ENCODE peak calls at places on chromosomes 13 and 19, in six cellular contexts. D, N, B, V, Q and P are unnamed samples.

GRCh38 chr13:32222046-32222676 is 93.0 kb downstream of the ZAR1L start:
- DNase-seq in B (no peak), Q (no peak), V (no peak), D (no peak), N (no peak), P (no peak)

GRCh38 chr19:18499055-18499775 is 22.7 kb downstream of the ELL start:
- DNase-seq in V (no peak), D (no peak), B (no peak), N (no peak), Q (no peak), P (no peak)

GRCh38 chr13:37448072-37448471 is 150.5 kb downstream of the POSTN start:
- DNase-seq in V (no peak), B (no peak), D (peak), N (no peak), Q (no peak), P (no peak)

GRCh38 chr19:51375504-51376221 is 3.2 kb upstream of the NKG7 start:
- DNase-seq in B (no peak), Q (no peak), N (no peak), V (no peak), D (no peak), P (no peak)

GRCh38 chr19:925912-926594 is at the start of gene ARID3A:
- DNase-seq in B (peak), D (no peak), Q (peak), N (no peak), V (peak), P (no peak)

GRCh38 chr13:75410207-75410606 is 71.8 kb downstream of the TBC1D4 start:
- DNase-seq in B (no peak), Q (no peak), D (no peak), V (no peak), N (no peak), P (no peak)

GRCh38 chr13:90448466-90449037 is 898.9 kb upstream of the MIR17HG start:
- DNase-seq in Q (peak), B (no peak), D (no peak), V (no peak), N (no peak), P (no peak)

GRCh38 chr13:26541041-26541440 is 16.4 kb upstream of the WASF3 start:
- DNase-seq in B (no peak), N (no peak), D (no peak), Q (no peak), V (no peak), P (no peak)

GRCh38 chr13:104310861-104311260 is 1244.6 kb upstream of the SLC10A2 start:
- DNase-seq in V (no peak), B (no peak), Q (no peak), N (no peak), D (peak), P (no peak)

GRCh38 chr19:13262450-13262849 is 112.2 kb downstream of the IER2 start:
- DNase-seq in D (peak), N (no peak), B (no peak), Q (peak), V (peak), P (no peak)

GRCh38 chr13:111247552-111247951 is 72.9 kb upstream of the TEX29 start:
- DNase-seq in B (peak), Q (no peak), D (no peak), N (no peak), V (peak), P (no peak)

GRCh38 chr13:29782798-29783197 is 67.6 kb downstream of the UBL3 start:
- DNase-seq in Q (peak), B (no peak), V (no peak), D (no peak), N (no peak), P (no peak)

DNA sequence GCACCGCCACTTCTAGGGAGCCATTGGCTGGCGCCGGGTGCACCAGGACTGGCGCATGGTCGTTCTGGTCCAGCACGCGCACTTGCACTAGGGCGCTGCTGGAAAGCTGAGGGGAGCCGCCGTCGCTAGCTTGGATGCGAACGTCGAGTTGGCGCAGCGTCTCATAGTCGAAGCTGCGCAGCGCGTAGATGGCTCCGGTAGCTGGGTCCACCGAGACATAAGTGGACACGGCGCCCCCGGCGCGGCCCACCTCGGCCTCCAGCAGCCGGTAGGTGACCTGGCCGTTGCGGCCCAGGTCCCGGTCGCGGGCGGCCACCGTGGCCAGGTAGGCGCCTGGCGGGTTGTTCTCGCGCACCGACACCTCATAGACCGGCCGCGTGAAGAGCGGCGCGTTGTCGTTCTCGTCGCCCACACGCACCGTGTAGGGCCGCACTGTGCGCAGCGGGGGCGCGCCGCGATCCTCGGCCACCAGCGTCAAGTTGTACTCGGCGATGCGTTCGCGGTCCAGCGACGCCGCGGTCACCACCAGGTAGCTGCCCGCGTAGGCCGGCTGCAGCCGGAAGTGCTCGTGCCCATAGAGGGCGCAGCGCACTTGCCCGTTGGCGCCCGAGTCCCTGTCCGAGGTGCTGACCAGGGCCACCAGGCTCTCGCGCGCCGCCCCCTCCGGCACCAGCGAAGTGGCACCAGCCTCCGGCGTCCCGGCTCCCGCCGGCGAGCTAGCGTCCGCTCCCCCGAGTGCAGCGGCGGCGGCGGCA is 1.7 kb downstream of the PCDH8 start:
- DNase-seq in V (peak), N (no peak), B (peak), Q (peak), D (no peak), P (no peak)
- H3K4me3 ChIP-seq in V (peak), N (no peak), B (no peak), Q (no peak), D (no peak), P (no peak)

DNA sequence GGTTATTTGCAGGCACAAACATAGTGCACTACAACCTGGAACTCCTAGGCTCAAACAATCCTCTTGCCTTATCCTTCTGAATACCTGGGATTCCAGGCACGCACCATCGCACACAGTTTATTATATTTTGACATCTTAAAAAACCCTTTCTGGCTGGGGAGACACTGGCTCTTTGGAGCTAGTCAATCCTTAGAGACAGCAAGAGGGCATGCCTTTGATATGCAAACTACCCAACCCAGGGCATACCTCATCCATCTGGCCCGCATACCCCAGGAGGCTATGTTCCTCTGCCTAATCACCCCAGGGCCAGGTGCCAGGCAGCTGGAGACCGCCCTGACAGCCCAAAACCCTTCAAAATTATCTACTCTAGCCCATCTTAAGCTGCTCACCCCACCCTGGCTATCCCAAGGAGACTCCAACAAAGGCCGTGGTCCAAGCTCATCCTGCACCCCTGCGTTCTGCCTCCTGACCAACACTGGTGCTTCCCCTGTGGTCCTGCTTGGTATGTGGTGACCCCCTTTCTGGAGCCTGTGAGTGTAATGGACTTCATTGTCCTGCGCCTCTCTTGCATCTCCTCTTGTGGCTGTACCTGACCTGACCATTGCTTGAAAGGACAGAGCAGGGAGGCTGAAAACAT is 86.4 kb downstream of the RGCC start:
- DNase-seq in B (no peak), D (no peak), N (no peak), V (no peak), Q (no peak), P (no peak)
- H3K4me3 ChIP-seq in B (no peak), D (no peak), N (no peak), V (no peak), Q (no peak), P (no peak)

DNA sequence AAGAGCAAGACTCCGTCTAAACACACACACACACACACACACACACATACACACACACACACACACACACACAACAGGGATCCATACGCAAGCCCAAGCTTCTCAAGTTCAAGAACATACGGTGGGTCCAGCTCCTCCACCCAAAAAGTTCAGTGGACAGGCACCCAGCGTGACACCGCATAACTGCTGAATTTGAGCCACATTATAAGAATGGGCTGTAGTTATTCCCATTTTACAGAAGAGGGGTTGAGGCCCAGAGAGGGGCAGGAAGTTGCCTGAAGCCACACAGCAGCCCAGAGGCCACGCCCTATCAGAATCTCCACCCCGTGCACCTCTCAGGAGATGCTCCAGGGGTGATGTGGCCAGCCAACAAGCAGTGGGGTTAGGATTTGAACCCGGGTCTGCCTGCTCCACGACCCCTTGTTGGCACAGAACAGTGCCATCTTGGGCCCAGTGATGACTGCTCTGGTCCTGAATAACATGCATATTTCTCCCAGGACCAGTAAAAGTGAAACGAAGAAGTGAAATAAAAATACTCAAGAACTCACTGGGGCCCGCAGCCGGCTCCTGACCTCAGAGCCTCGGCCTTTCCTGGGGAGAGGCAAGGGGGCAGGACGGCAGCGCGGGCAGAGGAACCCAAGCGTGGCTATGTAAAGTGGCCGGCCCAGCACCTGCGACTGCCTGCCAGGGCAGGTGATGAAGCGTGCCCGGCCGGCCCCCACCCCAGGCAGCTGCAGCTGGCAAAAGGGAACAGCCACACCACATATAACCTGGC is 61.9 kb downstream of the AP1M1 start:
- DNase-seq in V (no peak), B (no peak), D (no peak), Q (no peak), N (no peak), P (no peak)
- H3K4me3 ChIP-seq in V (no peak), B (no peak), D (no peak), Q (no peak), N (no peak), P (no peak)

GRCh38 chr13:99911965-99912566 is 59.5 kb downstream of the ZIC5 start:
- DNase-seq in N (no peak), D (no peak), V (no peak), Q (no peak), B (no peak), P (no peak)
- H3K4me3 ChIP-seq in N (no peak), D (no peak), V (no peak), Q (no peak), B (no peak), P (no peak)

GRCh38 chr13:46100191-46100877 is 4.5 kb downstream of the CPB2 start:
- DNase-seq in Q (peak), N (no peak), V (no peak), B (no peak), D (no peak), P (no peak)

GRCh38 chr13:46101002-46101401 is 3.8 kb downstream of the CPB2 start:
- DNase-seq in Q (no peak), B (no peak), D (no peak), V (no peak), N (no peak), P (no peak)

GRCh38 chr13:46104868-46105267 is at the start of gene CPB2:
- DNase-seq in Q (no peak), B (no peak), V (no peak), N (no peak), D (no peak), P (no peak)

GRCh38 chr13:46101488-46102289 is 3.1 kb downstream of the CPB2 start:
- DNase-seq in B (no peak), Q (no peak), D (no peak), N (no peak), V (no peak), P (no peak)

DNA sequence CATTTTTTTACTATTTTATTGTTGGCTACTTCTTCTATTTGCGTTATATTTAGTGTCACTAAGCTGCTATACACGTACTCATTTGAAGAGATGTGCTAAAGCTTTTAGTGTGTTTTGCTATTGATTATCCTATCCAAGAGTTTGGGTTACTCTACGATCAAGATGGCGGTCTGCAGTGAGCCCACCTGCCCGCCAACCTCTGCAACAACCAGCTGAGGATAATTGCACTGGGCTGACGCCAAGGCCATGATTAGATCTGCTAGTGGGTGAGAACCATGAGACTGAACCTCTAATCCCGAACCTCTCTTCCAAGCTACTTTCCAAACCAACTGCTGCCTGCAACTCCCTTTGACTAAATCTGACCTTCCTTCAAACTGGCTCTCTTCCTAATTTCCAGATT is 1.8 kb downstream of the CPB2 start:
- DNase-seq in N (no peak), V (no peak), B (no peak), Q (no peak), D (no peak), P (no peak)
- H3K4me3 ChIP-seq in N (no peak), V (no peak), B (no peak), Q (no peak), D (no peak), P (no peak)

GRCh38 chr19:49808762-49809154 is 4.3 kb downstream of the FUZ start:
- DNase-seq in D (peak), Q (peak), N (peak), V (peak), B (peak), P (peak)
- H3K4me3 ChIP-seq in D (peak), Q (peak), N (peak), V (peak), B (peak), P (peak)